ENCODE peak calls at places on chromosomes 1 and 21, in six cellular contexts. Z, V, G, A, I and O are unnamed samples. For H3K4me1, the result is how much of the 10 kb centered on the place peaks cover.

GRCh38 chr1:101394041-101394440 is 157.2 kb downstream of the S1PR1 start:
- DNase-seq in V (no peak), A (no peak), Z (no peak), G (no peak), I (no peak), O (no peak)

GRCh38 chr1:52348704-52349301 is 17.2 kb downstream of the CC2D1B start:
- DNase-seq in G (no peak), Z (no peak), V (no peak), I (no peak), A (no peak), O (peak)

GRCh38 chr1:14067686-14068085 is 367.7 kb downstream of the PRDM2 start:
- DNase-seq in A (no peak), Z (no peak), I (no peak), G (no peak), V (no peak), O (no peak)

GRCh38 chr1:30886710-30887428 is 21.7 kb downstream of the SDC3 start:
- DNase-seq in Z (no peak), G (peak), V (no peak), I (no peak), A (no peak), O (no peak)

GRCh38 chr1:183515002-183515689 is 42.8 kb downstream of the SMG7 start:
- DNase-seq in Z (no peak), I (no peak), A (no peak), V (no peak), G (no peak), O (no peak)

GRCh38 chr1:10941891-10942541 is 70.4 kb upstream of the TARDBP start:
- DNase-seq in I (peak), V (peak), G (peak), Z (peak), A (peak), O (peak)

GRCh38 chr1:109528296-109528695 is 11.4 kb upstream of the GPR61 start:
- DNase-seq in I (no peak), Z (no peak), G (no peak), V (no peak), A (no peak), O (no peak)

GRCh38 chr1:156709743-156710489 is 4.5 kb upstream of the CRABP2 start:
- DNase-seq in Z (peak), V (peak), A (peak), G (peak), I (peak), O (peak)

GRCh38 chr1:30748699-30749401 is 8.7 kb downstream of the LAPTM5 start:
- DNase-seq in A (no peak), G (no peak), I (no peak), Z (no peak), V (no peak), O (no peak)

GRCh38 chr1:12475947-12476346 is 142.1 kb downstream of the DHRS3 start:
- DNase-seq in V (no peak), I (no peak), Z (no peak), A (no peak), G (no peak), O (no peak)

GRCh38 chr1:53956308-53957168 is 10.4 kb downstream of the LRRC42 start:
- DNase-seq in A (no peak), G (no peak), Z (no peak), I (no peak), V (no peak), O (no peak)

GRCh38 chr1:174958396-174958795 is 41.4 kb upstream of the CACYBP start:
- DNase-seq in I (no peak), G (no peak), A (no peak), V (no peak), Z (no peak), O (no peak)

GRCh38 chr1:155729031-155729898 is 40.4 kb downstream of the DAP3 start:
- DNase-seq in Z (peak), I (peak), G (no peak), V (peak), A (peak), O (peak)

DNA sequence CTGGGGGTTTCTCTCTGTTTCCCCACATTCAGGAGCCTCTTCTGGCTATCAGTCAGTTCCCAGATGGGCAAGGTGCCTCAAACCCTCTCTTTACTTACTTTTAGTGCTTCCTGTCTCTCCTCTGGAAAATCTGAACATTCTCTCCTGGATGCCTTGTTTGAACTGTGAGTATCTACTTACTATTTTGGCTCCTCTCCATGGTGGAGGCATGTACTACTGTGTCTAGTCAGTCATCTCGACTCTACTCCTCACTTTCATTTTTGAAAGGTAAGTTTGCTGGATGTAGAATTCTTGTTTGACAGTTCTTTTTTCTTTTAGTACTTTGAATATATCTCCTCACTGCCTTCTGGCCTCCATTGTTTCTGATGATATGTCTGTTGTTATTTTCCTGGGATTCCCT is 70.9 kb upstream of the FAM78B start:
- DNase-seq in G (no peak), Z (no peak), A (no peak), V (no peak), I (no peak), O (no peak)
- H3K4me1 ChIP-seq in G (under half), Z (under half), A (under half), V (under half), I (under half), O (under half)

GRCh38 chr1:22101995-22102394 is 40.9 kb downstream of the WNT4 start:
- DNase-seq in G (no peak), Z (no peak), V (no peak), I (no peak), A (no peak), O (no peak)
- H3K4me1 ChIP-seq in G (under half), Z (under half), V (under half), I (under half), A (under half), O (under half)

DNA sequence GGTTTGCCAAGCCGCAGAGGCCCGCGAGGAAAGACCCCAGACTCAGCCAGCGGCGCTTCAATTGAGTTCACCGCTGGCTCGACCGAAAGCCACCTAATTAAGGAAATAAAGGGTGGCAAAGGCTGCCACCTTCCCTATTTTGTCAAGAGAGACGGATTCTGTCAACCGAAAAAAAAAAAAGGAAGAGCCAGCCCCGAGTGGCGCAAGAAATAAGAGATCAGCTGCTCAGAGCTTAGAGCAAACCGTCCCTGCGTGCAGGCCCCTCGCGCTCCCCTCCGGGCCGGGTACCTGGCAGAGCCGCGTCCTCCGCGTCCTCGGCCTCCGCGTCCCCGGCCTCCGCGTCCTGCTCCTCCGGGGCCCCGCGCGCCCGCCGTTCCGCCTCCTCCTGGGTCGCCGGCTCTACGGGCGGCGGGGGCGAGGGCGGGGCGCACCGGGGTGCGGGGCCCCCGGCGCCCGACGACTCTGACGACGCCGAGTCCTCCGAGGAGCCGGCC is 989 bp downstream of the CCSAP start:
- DNase-seq in A (no peak), Z (no peak), I (peak), V (no peak), G (no peak), O (peak)
- H3K4me1 ChIP-seq in A (under half), Z (under half), I (under half), V (under half), G (under half), O (under half)

GRCh38 chr21:27339902-27340301 is 373.0 kb upstream of the ADAMTS5 start:
- DNase-seq in I (no peak), V (no peak), A (no peak), G (no peak), Z (no peak), O (no peak)
- H3K4me1 ChIP-seq in I (under half), V (under half), A (under half), G (under half), Z (under half), O (under half)

DNA sequence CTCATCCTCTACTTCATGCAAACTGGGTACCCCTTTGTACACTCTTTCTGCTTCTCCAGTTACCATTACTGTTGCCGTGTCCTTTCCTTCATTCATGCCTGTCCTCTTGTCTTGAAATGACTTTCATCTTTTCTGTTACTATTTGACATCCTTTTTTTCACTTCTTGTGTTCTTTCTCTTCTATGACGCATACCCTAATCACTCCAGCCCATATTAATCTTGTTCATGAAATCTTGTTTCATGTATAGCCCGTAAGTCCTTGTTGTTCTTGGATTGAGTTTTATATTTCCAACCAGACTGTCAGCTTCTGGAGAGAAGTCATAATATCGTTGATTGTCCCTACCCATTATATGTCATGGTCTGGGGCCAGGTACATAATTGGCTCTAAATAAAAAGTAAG is 126.1 kb downstream of the NOS1AP start:
- DNase-seq in A (no peak), Z (no peak), G (no peak), V (no peak), I (no peak), O (no peak)
- H3K4me1 ChIP-seq in A (under half), Z (under half), G (under half), V (under half), I (under half), O (under half)

DNA sequence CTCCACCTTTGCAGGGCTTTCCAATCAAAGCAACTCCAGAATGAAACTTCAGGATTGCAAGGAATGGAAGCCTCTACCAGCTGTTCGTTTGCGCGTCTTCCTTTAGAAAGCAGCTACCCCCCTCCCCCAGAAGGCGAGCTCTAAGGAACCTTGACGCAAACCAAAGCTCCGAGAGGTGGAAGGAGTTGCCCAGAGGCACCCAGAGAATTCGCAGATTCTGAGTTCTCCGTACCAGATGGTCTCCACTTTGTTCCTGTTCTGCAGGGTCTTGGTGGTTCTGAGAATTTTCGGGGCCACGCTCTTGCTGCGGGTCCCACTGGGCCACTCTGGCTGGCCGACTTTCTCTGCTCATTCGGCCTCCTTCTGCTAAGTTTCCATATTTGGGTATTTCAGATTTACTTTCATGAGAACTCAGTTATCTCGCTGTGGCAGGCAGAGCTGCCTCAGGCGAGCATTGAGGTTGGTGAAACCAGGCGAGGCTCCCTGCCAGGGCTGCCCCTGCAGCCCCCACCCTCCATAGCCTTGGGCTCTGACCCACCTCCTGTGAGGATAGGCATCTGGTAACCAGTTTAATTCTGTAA is 798 bp downstream of the TRAF5 start:
- DNase-seq in G (no peak), Z (peak), A (peak), V (peak), I (no peak), O (peak)
- H3K4me1 ChIP-seq in G (under half), Z (under half), A (half or more), V (under half), I (under half), O (under half)

GRCh38 chr1:226916497-226916896 is 23.6 kb upstream of the COQ8A start:
- DNase-seq in Z (no peak), G (no peak), V (no peak), A (no peak), I (no peak), O (no peak)

GRCh38 chr1:226919995-226920394 is 20.1 kb upstream of the COQ8A start:
- DNase-seq in Z (no peak), A (no peak), I (no peak), V (no peak), G (no peak), O (no peak)

GRCh38 chr1:226921504-226921903 is 18.6 kb upstream of the COQ8A start:
- DNase-seq in Z (no peak), I (no peak), V (no peak), G (no peak), A (no peak), O (no peak)

GRCh38 chr1:226919587-226919986 is 20.5 kb upstream of the COQ8A start:
- DNase-seq in Z (no peak), G (no peak), V (no peak), I (no peak), A (no peak), O (no peak)

DNA sequence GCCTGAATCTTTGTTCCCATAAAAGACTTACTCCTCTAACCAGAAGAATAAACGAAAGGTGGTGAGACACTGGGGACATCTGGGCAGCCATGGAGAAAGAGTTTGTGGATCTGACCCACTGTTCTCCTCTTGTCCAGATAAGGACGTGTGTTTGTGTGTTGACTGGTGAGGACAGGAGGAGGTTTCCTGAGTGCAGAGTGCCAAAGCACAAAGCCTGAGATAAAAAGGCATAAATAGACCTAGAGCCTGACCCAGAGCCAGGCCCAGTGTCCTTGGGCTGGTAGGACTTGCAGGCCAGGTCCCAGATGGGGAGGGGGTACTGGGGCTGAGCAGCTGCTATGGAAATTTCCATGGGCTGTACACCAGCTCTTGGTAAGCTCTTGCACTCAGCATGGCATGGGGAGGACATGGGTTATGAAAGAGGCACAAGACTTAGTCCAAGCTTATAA is 19.6 kb upstream of the COQ8A start:
- DNase-seq in V (no peak), A (no peak), G (peak), Z (no peak), I (peak), O (peak)
- H3K4me1 ChIP-seq in V (under half), A (under half), G (under half), Z (under half), I (under half), O (under half)

DNA sequence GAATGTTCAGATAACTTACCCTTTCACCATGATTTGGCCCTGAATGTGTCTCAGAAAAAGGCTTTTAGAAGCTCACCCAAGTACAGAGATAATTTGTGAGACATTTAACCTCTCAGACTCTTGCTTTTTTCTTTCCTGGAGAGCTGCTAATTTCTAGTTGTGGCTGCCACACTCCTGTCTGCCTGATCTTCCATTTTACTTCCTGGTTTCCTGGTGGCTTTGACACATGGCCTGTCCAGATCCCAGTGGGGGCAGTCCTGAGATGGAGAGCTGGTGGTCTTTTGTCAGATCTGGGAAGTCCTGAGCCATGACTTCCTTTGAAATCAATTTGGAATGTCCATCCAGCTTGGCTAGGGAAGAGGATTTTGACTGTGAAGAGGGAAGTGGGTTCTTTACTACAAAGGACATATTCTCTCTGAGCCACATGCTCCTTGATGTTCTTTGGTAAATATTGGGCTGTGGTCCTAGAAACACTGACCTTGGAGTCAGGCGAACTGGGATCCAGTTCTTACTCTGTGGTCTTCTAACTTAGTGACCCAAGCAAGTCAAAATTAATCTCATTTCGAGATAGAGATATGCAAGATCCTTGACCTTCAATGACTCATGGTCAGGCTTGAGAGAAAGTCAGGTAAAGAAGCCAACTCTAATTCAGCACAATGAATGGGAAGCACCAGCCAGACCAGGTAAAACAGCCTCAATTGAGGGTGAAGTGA is 78.0 kb upstream of the HSD17B7 start:
- DNase-seq in I (no peak), Z (no peak), G (no peak), A (no peak), V (no peak), O (no peak)
- H3K4me1 ChIP-seq in I (under half), Z (under half), G (under half), A (under half), V (under half), O (under half)